ENCODE peak calls at places on chromosomes 5 and 9, in four cellular contexts. B is stimulated activated CD8-positive, alpha-beta memory T cell treated with anti-CD3 and anti-CD28 coated beads, Interleukin-7, amount 100 ng/mL, for 1 hour; K is AML-193; I is prostate gland. P is an unnamed sample.

GRCh38 chr9:127316586-127317383 is 52.2 kb downstream of the GARNL3 start:
- DNase-seq in B (no peak), K (no peak), I (no peak), P (no peak)

GRCh38 chr9:119026120-119026519 is 343.1 kb downstream of the BRINP1 start:
- DNase-seq in B (no peak), K (no peak), I (peak), P (peak)

GRCh38 chr5:1723476-1723875 is 76.2 kb downstream of the MRPL36 start:
- DNase-seq in B (no peak), K (no peak), I (no peak), P (peak)

GRCh38 chr5:79990205-79990597 is 861 bp downstream of the MTX3 start:
- DNase-seq in B (no peak), K (no peak), I (no peak), P (no peak)

GRCh38 chr5:146906803-146907202 is 28.2 kb upstream of the PPP2R2B start:
- DNase-seq in B (no peak), K (no peak), I (no peak), P (no peak)

GRCh38 chr5:1524799-1525623 is 1.3 kb upstream of the LPCAT1 start:
- DNase-seq in B (no peak), K (no peak), I (no peak), P (peak)

GRCh38 chr9:26326473-26327044 is 566.0 kb downstream of the CAAP1 start:
- DNase-seq in B (no peak), K (peak), I (peak), P (no peak)

GRCh38 chr5:115423541-115423940 is 121.0 kb downstream of the FEM1C start:
- DNase-seq in B (no peak), K (no peak), I (no peak), P (no peak)

GRCh38 chr9:131854906-131855504 is 115.1 kb upstream of the RAPGEF1 start:
- DNase-seq in B (no peak), K (no peak), I (no peak), P (no peak)

GRCh38 chr9:137711678-137712105 is 92.9 kb downstream of the EHMT1 start:
- DNase-seq in B (no peak), K (no peak), I (no peak), P (no peak)

GRCh38 chr5:157049605-157050004 is 9.3 kb downstream of the HAVCR1 start:
- DNase-seq in B (no peak), K (no peak), I (no peak), P (no peak)

GRCh38 chr5:60945760-60946253 is 802 bp downstream of the NDUFAF2 start:
- DNase-seq in B (no peak), K (peak), I (peak), P (peak)

GRCh38 chr5:179668404-179668803 is 12.4 kb downstream of the CBY3 start:
- DNase-seq in B (no peak), K (peak), I (no peak), P (no peak)

GRCh38 chr5:72760259-72760658 is 56.2 kb upstream of the TNPO1 start:
- DNase-seq in B (no peak), K (no peak), I (no peak), P (no peak)

GRCh38 chr9:2120926-2121689 is 106.0 kb downstream of the SMARCA2 start:
- DNase-seq in B (no peak), K (no peak), I (no peak), P (no peak)

GRCh38 chr9:121823451-121824169 is 172.2 kb downstream of the DAB2IP start:
- DNase-seq in B (no peak), K (no peak), I (no peak), P (peak)

GRCh38 chr5:17129093-17129492 is 88.3 kb upstream of the BASP1 start:
- DNase-seq in B (no peak), K (no peak), I (no peak), P (no peak)

GRCh38 chr5:135645781-135646180 is 67.0 kb upstream of the CXCL14 start:
- DNase-seq in B (no peak), K (no peak), I (no peak), P (no peak)

GRCh38 chr5:15383469-15383868 is 116.5 kb upstream of the FBXL7 start:
- DNase-seq in B (no peak), K (no peak), I (no peak), P (no peak)

GRCh38 chr5:89213584-89213983 is 330.6 kb upstream of the MEF2C start:
- DNase-seq in B (no peak), K (no peak), I (no peak), P (no peak)

GRCh38 chr9:34501889-34502425 is 20.8 kb downstream of the ENHO start:
- DNase-seq in B (no peak), K (no peak), I (peak), P (peak)

GRCh38 chr5:53406630-53407316 is 73.7 kb upstream of the FST start:
- DNase-seq in B (no peak), K (no peak), I (no peak), P (no peak)

GRCh38 chr5:63495225-63495624 is 467.0 kb downstream of the HTR1A start:
- DNase-seq in B (no peak), K (no peak), I (no peak), P (no peak)

GRCh38 chr5:38467353-38468040 is 88.9 kb downstream of the LIFR start:
- DNase-seq in B (no peak), K (no peak), I (no peak), P (peak)

GRCh38 chr9:124849801-124850200 is 3.5 kb upstream of the WDR38 start:
- DNase-seq in B (no peak), K (no peak), I (no peak), P (no peak)

GRCh38 chr9:82922686-82923085 is 140.3 kb downstream of the RASEF start:
- DNase-seq in B (no peak), K (no peak), I (no peak), P (no peak)

GRCh38 chr9:69919461-69920061 is 98.9 kb downstream of the CFAP95 start:
- DNase-seq in B (no peak), K (peak), I (no peak), P (no peak)

GRCh38 chr9:19994296-19994695 is 205.5 kb upstream of the SLC24A2 start:
- DNase-seq in B (no peak), K (no peak), I (no peak), P (no peak)

GRCh38 chr5:109965634-109966033 is 275.9 kb downstream of the MAN2A1 start:
- DNase-seq in B (no peak), K (no peak), I (no peak), P (no peak)

GRCh38 chr9:137470785-137471184 is 11.7 kb upstream of the NSMF start:
- DNase-seq in B (no peak), K (no peak), I (no peak), P (no peak)

GRCh38 chr5:78568212-78568611 is 80.4 kb downstream of the LHFPL2 start:
- DNase-seq in B (no peak), K (no peak), I (no peak), P (no peak)

P was measured in ureter.